ENCODE peak calls at places on chromosomes 2 and 18, in seven cellular contexts. I is C1 segment of cervical spinal cord; E is activated T-helper 1 cell treated with Interleukin-2 at 50 U/mL for 16 hours; Q is heart left ventricle; J is left ventricle myocardium inferior; X is activated T-cell treated with anti-CD3 and anti-CD28 coated beads, Interleukin-2, amount 50 U/mL, for 72 hours; S is ELF-1. N is an unnamed sample.

GRCh38 chr2:32772623-32773221 is 144.9 kb downstream of the TTC27 start:
- DNase-seq in E (no peak), I (no peak), X (no peak), J (no peak), S (peak), Q (no peak), N (no peak)

GRCh38 chr18:48028716-48029115 is 98.3 kb upstream of the SMAD2 start:
- DNase-seq in S (no peak), Q (no peak), I (no peak), J (no peak), X (no peak), E (no peak), N (no peak)

GRCh38 chr18:74963820-74964446 is 245.0 kb downstream of the PTGR3 start:
- DNase-seq in S (peak), I (no peak), J (no peak), X (peak), Q (peak), E (no peak), N (no peak)

GRCh38 chr2:229431331-229431954 is 160.4 kb upstream of the PID1 start:
- DNase-seq in I (no peak), E (no peak), J (no peak), X (no peak), Q (no peak), S (no peak), N (no peak)

GRCh38 chr2:52335727-52336126 is 1303.8 kb upstream of the NRXN1 start:
- DNase-seq in X (no peak), J (no peak), S (peak), Q (no peak), I (no peak), E (no peak), N (no peak)

GRCh38 chr2:72980535-72981217 is 63.4 kb downstream of the EMX1 start:
- DNase-seq in Q (no peak), E (no peak), X (no peak), J (no peak), I (no peak), S (peak), N (no peak)

GRCh38 chr2:132943829-132944228 is 273.8 kb upstream of the LYPD1 start:
- DNase-seq in S (no peak), E (no peak), X (no peak), J (no peak), I (no peak), Q (no peak), N (no peak)

GRCh38 chr2:205025580-205026240 is 480.4 kb downstream of the PARD3B start:
- DNase-seq in I (no peak), Q (no peak), S (no peak), E (no peak), X (no peak), J (no peak), N (no peak)

GRCh38 chr18:57002627-57003026 is 144.3 kb upstream of the BOD1L2 start:
- DNase-seq in J (no peak), E (no peak), I (no peak), S (no peak), Q (no peak), X (no peak), N (no peak)

GRCh38 chr18:13525381-13526029 is 200.9 kb downstream of the FAM210A start:
- DNase-seq in I (no peak), E (no peak), S (no peak), X (no peak), J (no peak), Q (no peak), N (no peak)

GRCh38 chr18:58202406-58202730 is 158.3 kb downstream of the NEDD4L start:
- DNase-seq in J (no peak), Q (no peak), E (no peak), X (no peak), S (peak), I (no peak), N (no peak)

GRCh38 chr2:99507964-99508818 is 18.4 kb upstream of the REV1 start:
- DNase-seq in Q (no peak), J (no peak), E (no peak), I (no peak), X (no peak), S (no peak), N (no peak)

GRCh38 chr2:10980886-10981425 is 69.2 kb downstream of the KCNF1 start:
- DNase-seq in S (no peak), I (no peak), E (no peak), X (no peak), Q (no peak), J (no peak), N (no peak)

GRCh38 chr2:44897406-44897805 is 44.1 kb upstream of the SIX3 start:
- DNase-seq in J (no peak), S (no peak), X (no peak), I (no peak), E (no peak), Q (no peak), N (no peak)

GRCh38 chr2:140679752-140680151 is 1451.1 kb downstream of the LRP1B start:
- DNase-seq in I (no peak), E (no peak), J (no peak), X (no peak), Q (no peak), S (no peak), N (no peak)

GRCh38 chr2:196840171-196840570 is 31.0 kb upstream of the C2orf66 start:
- DNase-seq in Q (no peak), J (no peak), X (no peak), S (no peak), I (no peak), E (no peak), N (no peak)

GRCh38 chr2:112627060-112628040 is 18.4 kb upstream of the SLC20A1 start:
- DNase-seq in X (no peak), I (no peak), S (no peak), J (peak), Q (peak), E (no peak), N (no peak)

GRCh38 chr18:64103979-64104378 is 44.9 kb downstream of the LINC00305 start:
- DNase-seq in I (no peak), S (peak), X (no peak), J (no peak), Q (no peak), E (no peak), N (no peak)